ENCODE peak calls at places on chromosome 19, in five cellular contexts. W, U, M, Q and J are unnamed samples.

GRCh38 chr19:47589824-47590223 is 16.9 kb upstream of the ZNF541 start:
- DNase-seq in W (no peak), U (no peak), M (no peak), Q (no peak), J (no peak)

GRCh38 chr19:10269333-10270179 is 1.4 kb upstream of the ICAM1 start:
- DNase-seq in W (peak), U (no peak), M (peak), Q (no peak), J (peak)

GRCh38 chr19:48475369-48476068 is 6.3 kb downstream of the CYTH2 start:
- DNase-seq in W (no peak), U (no peak), M (peak), Q (no peak), J (no peak)

GRCh38 chr19:48695743-48696352 is at the start of gene FUT2:
- DNase-seq in W (peak), U (no peak), M (no peak), Q (no peak), J (no peak)

GRCh38 chr19:51830263-51830662 is 35.3 kb downstream of the FPR3 start:
- DNase-seq in W (no peak), U (no peak), M (no peak), Q (no peak), J (no peak)

GRCh38 chr19:20278342-20278741 is 111.3 kb downstream of the ZNF486 start:
- DNase-seq in W (no peak), U (peak), M (no peak), Q (no peak), J (no peak)

GRCh38 chr19:40331052-40331451 is 17.1 kb downstream of the C19orf47 start:
- DNase-seq in W (no peak), U (no peak), M (no peak), Q (no peak), J (no peak)

GRCh38 chr19:45391346-45391745 is 13.5 kb downstream of the PPP1R13L start:
- DNase-seq in W (no peak), U (no peak), M (no peak), Q (no peak), J (no peak)

GRCh38 chr19:46076951-46077814 is 36.4 kb upstream of the IGFL4 start:
- DNase-seq in W (peak), U (peak), M (peak), Q (peak), J (peak)

GRCh38 chr19:46731007-46731501 is 14.1 kb upstream of the PRKD2 start:
- DNase-seq in W (no peak), U (peak), M (no peak), Q (peak), J (no peak)

GRCh38 chr19:29622191-29623070 is 16.3 kb downstream of the POP4 start:
- DNase-seq in W (no peak), U (no peak), M (peak), Q (no peak), J (peak)

GRCh38 chr19:590396-590745 is 690 bp downstream of the HCN2 start:
- DNase-seq in W (no peak), U (no peak), M (no peak), Q (no peak), J (peak)

GRCh38 chr19:48659768-48660167 is 13.0 kb downstream of the NTN5 start:
- DNase-seq in W (no peak), U (no peak), M (no peak), Q (no peak), J (no peak)

GRCh38 chr19:2294377-2295335 is 12.7 kb upstream of the PEAK3 start:
- DNase-seq in W (no peak), U (peak), M (no peak), Q (no peak), J (no peak)

GRCh38 chr19:40523322-40524047 is 53.2 kb upstream of the SHKBP1 start:
- DNase-seq in W (peak), U (peak), M (peak), Q (peak), J (peak)

GRCh38 chr19:4524808-4525562 is 6.7 kb upstream of the PLIN4 start:
- DNase-seq in W (peak), U (no peak), M (peak), Q (peak), J (peak)

GRCh38 chr19:2678043-2678671 is 24.3 kb downstream of the GNG7 start:
- DNase-seq in W (no peak), U (no peak), M (no peak), Q (no peak), J (no peak)

GRCh38 chr19:6890938-6891337 is 3.6 kb downstream of the ADGRE1 start:
- DNase-seq in W (no peak), U (no peak), M (peak), Q (no peak), J (peak)

GRCh38 chr19:29098863-29099481 is 114.0 kb downstream of the UQCRFS1 start:
- DNase-seq in W (no peak), U (peak), M (no peak), Q (peak), J (no peak)

GRCh38 chr19:17830567-17831418 is 9.5 kb upstream of the INSL3 start:
- DNase-seq in W (peak), U (peak), M (peak), Q (peak), J (peak)

GRCh38 chr19:22144394-22144793 is 52.4 kb downstream of the ZNF676 start:
- DNase-seq in W (no peak), U (no peak), M (peak), Q (no peak), J (no peak)

GRCh38 chr19:35249146-35249847 is 495 bp downstream of the LSR start:
- DNase-seq in W (no peak), U (no peak), M (no peak), Q (peak), J (no peak)

GRCh38 chr19:18940791-18941627 is at the start of gene HOMER3:
- DNase-seq in W (peak), U (peak), M (peak), Q (peak), J (peak)

GRCh38 chr19:33219261-33219812 is 6.3 kb downstream of the SLC7A10 start:
- DNase-seq in W (no peak), U (no peak), M (no peak), Q (no peak), J (peak)

GRCh38 chr19:35717665-35718344 is at the start of gene KMT2B:
- DNase-seq in W (peak), U (no peak), M (no peak), Q (peak), J (no peak)

GRCh38 chr19:51727349-51727880 is 3.6 kb upstream of the HAS1 start:
- DNase-seq in W (no peak), U (peak), M (no peak), Q (no peak), J (no peak)

GRCh38 chr19:1069009-1069779 is 2.2 kb downstream of the ARHGAP45 start:
- DNase-seq in W (no peak), U (no peak), M (peak), Q (no peak), J (peak)

GRCh38 chr19:6424190-6424938 is at the start of gene KHSRP:
- DNase-seq in W (peak), U (no peak), M (peak), Q (no peak), J (peak)

GRCh38 chr19:18223860-18224524 is 2.2 kb downstream of the PDE4C start:
- DNase-seq in W (peak), U (no peak), M (peak), Q (no peak), J (peak)

GRCh38 chr19:7921955-7922840 is 2.1 kb downstream of the SNAPC2 start:
- DNase-seq in W (peak), U (no peak), M (no peak), Q (no peak), J (no peak)
- TF ChIP-seq CTCF in W (no peak), U (no peak), M (no peak), Q (no peak), J (no peak)

GRCh38 chr19:31554360-31554759 is 205.1 kb upstream of the TSHZ3 start:
- DNase-seq in W (no peak), U (no peak), M (no peak), Q (no peak), J (no peak)
- TF ChIP-seq CTCF in W (no peak), U (no peak), M (no peak), Q (no peak), J (no peak)

GRCh38 chr19:14090509-14091085 is at the start of gene SAMD1:
- DNase-seq in W (peak), U (peak), M (peak), Q (peak), J (peak)
- TF ChIP-seq CTCF in W (no peak), U (no peak), M (no peak), Q (no peak), J (no peak)

GRCh38 chr19:55339225-55340143 is at the start of gene KMT5C:
- DNase-seq in W (peak), U (peak), M (peak), Q (peak), J (peak)
- TF ChIP-seq CTCF in W (peak), U (peak), M (peak), Q (no peak), J (no peak)